ENCODE peak calls at places on chromosome 1, in six cellular contexts. One of them, this sample, is unnamed.

GRCh38 chr1:43750083-43750482 is 42.7 kb downstream of the ST3GAL3 start:
- DNase-seq in natural killer cell: no peak
- DNase-seq in NCI-H774: no peak
- DNase-seq in stimulated activated CD8-positive, alpha-beta memory T cell treated with anti-CD3 and anti-CD28 coated beads, Interleukin-7, amount 100 ng/mL, for 1 hour: no peak
- DNase-seq in uterus: no peak
- DNase-seq in SW480: no peak
- DNase-seq in this sample: no peak

GRCh38 chr1:64856564-64856963 is 109.8 kb downstream of the JAK1 start:
- DNase-seq in uterus: peak
- DNase-seq in natural killer cell: no peak
- DNase-seq in NCI-H774: no peak
- DNase-seq in stimulated activated CD8-positive, alpha-beta memory T cell treated with anti-CD3 and anti-CD28 coated beads, Interleukin-7, amount 100 ng/mL, for 1 hour: no peak
- DNase-seq in SW480: no peak
- DNase-seq in this sample: no peak

GRCh38 chr1:206803221-206803730 is 31.0 kb upstream of the IL10 start:
- DNase-seq in NCI-H774: no peak
- DNase-seq in natural killer cell: peak
- DNase-seq in SW480: peak
- DNase-seq in uterus: no peak
- DNase-seq in stimulated activated CD8-positive, alpha-beta memory T cell treated with anti-CD3 and anti-CD28 coated beads, Interleukin-7, amount 100 ng/mL, for 1 hour: peak
- DNase-seq in this sample: no peak

GRCh38 chr1:192243721-192244120 is 73.1 kb upstream of the RGS21 start:
- DNase-seq in stimulated activated CD8-positive, alpha-beta memory T cell treated with anti-CD3 and anti-CD28 coated beads, Interleukin-7, amount 100 ng/mL, for 1 hour: no peak
- DNase-seq in natural killer cell: no peak
- DNase-seq in SW480: no peak
- DNase-seq in NCI-H774: no peak
- DNase-seq in uterus: no peak
- DNase-seq in this sample: no peak

GRCh38 chr1:22089134-22089571 is 36.6 kb downstream of the CDC42 start:
- DNase-seq in NCI-H774: no peak
- DNase-seq in uterus: no peak
- DNase-seq in stimulated activated CD8-positive, alpha-beta memory T cell treated with anti-CD3 and anti-CD28 coated beads, Interleukin-7, amount 100 ng/mL, for 1 hour: no peak
- DNase-seq in natural killer cell: no peak
- DNase-seq in SW480: no peak
- DNase-seq in this sample: no peak

GRCh38 chr1:180040034-180040433 is 85.4 kb downstream of the CEP350 start:
- DNase-seq in SW480: no peak
- DNase-seq in natural killer cell: no peak
- DNase-seq in stimulated activated CD8-positive, alpha-beta memory T cell treated with anti-CD3 and anti-CD28 coated beads, Interleukin-7, amount 100 ng/mL, for 1 hour: no peak
- DNase-seq in NCI-H774: no peak
- DNase-seq in uterus: no peak
- DNase-seq in this sample: peak

GRCh38 chr1:181504294-181505115 is 21.2 kb downstream of the CACNA1E start:
- DNase-seq in natural killer cell: no peak
- DNase-seq in uterus: no peak
- DNase-seq in NCI-H774: peak
- DNase-seq in stimulated activated CD8-positive, alpha-beta memory T cell treated with anti-CD3 and anti-CD28 coated beads, Interleukin-7, amount 100 ng/mL, for 1 hour: no peak
- DNase-seq in SW480: peak
- DNase-seq in this sample: peak

GRCh38 chr1:29975036-29975694 is 738.8 kb downstream of the PTPRU start:
- DNase-seq in SW480: peak
- DNase-seq in stimulated activated CD8-positive, alpha-beta memory T cell treated with anti-CD3 and anti-CD28 coated beads, Interleukin-7, amount 100 ng/mL, for 1 hour: no peak
- DNase-seq in uterus: no peak
- DNase-seq in natural killer cell: no peak
- DNase-seq in NCI-H774: no peak
- DNase-seq in this sample: no peak

GRCh38 chr1:61123321-61123720 is 41.0 kb downstream of the NFIA start:
- DNase-seq in stimulated activated CD8-positive, alpha-beta memory T cell treated with anti-CD3 and anti-CD28 coated beads, Interleukin-7, amount 100 ng/mL, for 1 hour: no peak
- DNase-seq in SW480: no peak
- DNase-seq in NCI-H774: no peak
- DNase-seq in natural killer cell: no peak
- DNase-seq in uterus: no peak
- DNase-seq in this sample: no peak

GRCh38 chr1:24926596-24927249 is 3.4 kb downstream of the RUNX3 start:
- DNase-seq in stimulated activated CD8-positive, alpha-beta memory T cell treated with anti-CD3 and anti-CD28 coated beads, Interleukin-7, amount 100 ng/mL, for 1 hour: no peak
- DNase-seq in SW480: no peak
- DNase-seq in uterus: no peak
- DNase-seq in natural killer cell: no peak
- DNase-seq in NCI-H774: no peak
- DNase-seq in this sample: no peak